ENCODE peak calls at places on chromosomes 11 and 22, in nine cellular contexts. J is tibial artery, N is AG10803, M is fibroblast of pulmonary artery, L is ovary, C is mesothelial cell of epicardium, K is gastrocnemius medialis, E is neural progenitor cell, F is prostate gland. P is an unnamed sample.

GRCh38 chr22:37248251-37248650 is 4.2 kb upstream of the RAC2 start:
- DNase-seq in N (no peak), E (no peak), J (no peak), F (no peak), M (no peak), L (no peak), K (no peak), C (no peak), P (no peak)

GRCh38 chr11:65391007-65391406 is 4.6 kb downstream of the FRMD8 start:
- DNase-seq in C (no peak), J (no peak), N (peak), F (no peak), E (peak), M (peak), K (no peak), L (no peak), P (no peak)

GRCh38 chr11:11072067-11072466 is 214.2 kb upstream of the ZBED5 start:
- DNase-seq in C (no peak), N (no peak), J (no peak), K (no peak), L (no peak), M (no peak), F (no peak), E (no peak), P (peak)

GRCh38 chr11:72607496-72607895 is 66.7 kb downstream of the PDE2A start:
- DNase-seq in N (no peak), C (no peak), K (no peak), L (no peak), E (no peak), M (no peak), J (no peak), F (no peak), P (no peak)

GRCh38 chr22:32075997-32076725 is 33.1 kb downstream of the SLC5A1 start:
- DNase-seq in K (no peak), C (no peak), J (no peak), E (no peak), M (no peak), N (no peak), L (no peak), F (no peak), P (no peak)

GRCh38 chr22:38413085-38414008 is 41.7 kb downstream of the KCNJ4 start:
- DNase-seq in M (no peak), F (no peak), L (no peak), K (no peak), J (no peak), C (no peak), N (no peak), E (no peak), P (no peak)

GRCh38 chr11:18347471-18348125 is 25.2 kb downstream of the GTF2H1 start:
- DNase-seq in L (no peak), F (no peak), C (no peak), K (no peak), M (peak), E (no peak), N (peak), J (no peak), P (no peak)

GRCh38 chr22:23408321-23408720 is 171.8 kb downstream of the IGLL1 start:
- DNase-seq in F (no peak), M (no peak), N (no peak), L (no peak), C (no peak), K (no peak), E (no peak), J (no peak), P (no peak)

GRCh38 chr22:40263191-40263590 is 83.1 kb upstream of the ADSL start:
- DNase-seq in N (no peak), L (no peak), M (peak), C (no peak), J (no peak), K (no peak), E (no peak), F (no peak), P (no peak)

GRCh38 chr11:13277719-13278619 is at the start of gene BMAL1:
- DNase-seq in E (peak), C (no peak), N (no peak), F (peak), J (peak), M (peak), K (peak), L (peak), P (peak)

GRCh38 chr22:45852826-45853225 is 124.1 kb downstream of the WNT7B start:
- DNase-seq in E (no peak), C (no peak), L (no peak), F (no peak), N (no peak), K (no peak), J (no peak), M (no peak), P (no peak)

GRCh38 chr11:121472310-121472709 is 19.5 kb upstream of the SORL1-AS1 start:
- DNase-seq in N (no peak), K (no peak), E (no peak), C (no peak), M (no peak), F (no peak), J (no peak), L (no peak), P (no peak)

GRCh38 chr11:78310500-78310909 is 107.1 kb downstream of the GAB2 start:
- DNase-seq in M (peak), E (no peak), N (peak), C (no peak), F (no peak), K (peak), J (peak), L (peak), P (no peak)

GRCh38 chr11:95898782-95899181 is 25.1 kb downstream of the MTMR2 start:
- DNase-seq in J (no peak), N (no peak), L (no peak), C (no peak), F (no peak), M (no peak), E (no peak), K (no peak), P (no peak)

GRCh38 chr11:124115782-124116616 is 749 bp downstream of the VWA5A start:
- DNase-seq in J (no peak), F (no peak), K (no peak), M (no peak), E (peak), N (no peak), C (no peak), L (no peak), P (no peak)

GRCh38 chr11:83649468-83649915 is 363.3 kb upstream of the CCDC90B start:
- DNase-seq in J (no peak), K (no peak), L (no peak), C (no peak), E (no peak), F (no peak), N (no peak), M (no peak), P (no peak)
- TF ChIP-seq CTCF in J (no peak), K (no peak), L (no peak), C (no peak), E (no peak), F (no peak), N (no peak), M (no peak), P (no peak)

GRCh38 chr11:68905421-68906360 is 2.0 kb downstream of the IGHMBP2 start:
- DNase-seq in L (no peak), M (no peak), F (peak), E (no peak), N (no peak), J (no peak), K (no peak), C (no peak), P (peak)

GRCh38 chr11:68900835-68901381 is 2.7 kb downstream of the MRPL21 start:
- DNase-seq in C (no peak), K (no peak), E (no peak), F (no peak), M (no peak), L (no peak), N (no peak), J (no peak), P (no peak)

GRCh38 chr11:68904458-68904847 is 762 bp downstream of the IGHMBP2 start:
- DNase-seq in L (no peak), J (peak), N (no peak), K (no peak), M (peak), F (no peak), C (no peak), E (no peak), P (no peak)

GRCh38 chr11:68903288-68903630 is 373 bp downstream of the MRPL21 start:
- DNase-seq in E (peak), C (no peak), L (no peak), K (no peak), N (no peak), F (no peak), J (no peak), M (no peak), P (no peak)

GRCh38 chr11:68903631-68904457 is at the start of the genes IGHMBP2 and MRPL21:
- DNase-seq in M (peak), L (peak), F (peak), N (peak), E (peak), C (peak), J (peak), K (peak), P (peak)
- TF ChIP-seq CTCF in M (no peak), L (no peak), F (no peak), N (no peak), E (no peak), C (no peak), J (no peak), K (no peak), P (no peak)

GRCh38 chr11:76443254-76443935 is 1.4 kb upstream of the EMSY start:
- DNase-seq in M (peak), N (no peak), J (no peak), K (no peak), F (no peak), C (no peak), L (no peak), E (no peak), P (peak)

GRCh38 chr11:76444384-76445121 is at the start of gene EMSY:
- DNase-seq in E (peak), F (peak), J (peak), K (peak), C (peak), L (peak), M (peak), N (peak), P (peak)

GRCh38 chr11:76448506-76448905 is 3.7 kb downstream of the EMSY start:
- DNase-seq in L (no peak), N (no peak), F (no peak), J (no peak), C (no peak), M (no peak), K (no peak), E (peak), P (no peak)

GRCh38 chr11:76444065-76444383 is 794 bp upstream of the EMSY start:
- DNase-seq in N (no peak), E (no peak), C (no peak), L (no peak), M (no peak), J (no peak), F (no peak), K (no peak), P (no peak)

GRCh38 chr11:76445122-76446084 is 585 bp downstream of the EMSY start:
- DNase-seq in M (peak), L (peak), E (peak), K (peak), J (peak), C (peak), F (peak), N (peak), P (peak)
- TF ChIP-seq CTCF in M (no peak), L (no peak), E (peak), K (no peak), J (no peak), C (no peak), F (no peak), N (no peak), P (no peak)

DNA sequence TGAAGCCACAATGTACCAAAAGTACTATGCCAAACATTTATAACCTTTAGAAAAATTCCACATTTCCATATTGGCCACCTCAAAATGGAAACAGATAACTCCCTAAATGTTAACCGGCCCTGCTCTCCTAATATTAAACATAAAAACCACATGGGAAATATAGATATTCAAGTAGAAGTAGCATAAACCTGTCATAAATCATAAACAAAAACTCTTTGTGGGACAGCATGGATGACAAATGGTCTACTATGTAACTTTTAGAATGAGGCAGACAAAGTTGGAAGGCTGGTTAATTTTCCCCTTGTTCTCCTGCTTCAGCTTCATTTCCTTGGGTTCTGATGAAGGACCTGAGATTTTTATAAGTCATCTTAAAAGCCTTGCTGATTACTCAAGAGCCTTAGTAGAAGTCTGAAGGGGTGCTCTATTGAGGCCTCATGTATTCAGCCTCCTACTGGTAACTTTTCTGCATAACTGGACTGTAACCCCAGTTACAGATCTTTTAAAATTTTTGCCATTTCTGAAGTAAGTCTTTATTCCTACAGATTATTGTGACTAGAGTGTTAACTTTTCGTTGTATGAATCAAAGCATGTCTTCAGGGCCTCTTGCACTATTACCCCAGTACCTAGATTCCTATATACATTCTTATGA is 116.4 kb downstream of the STIM1 start:
- DNase-seq in N (peak), M (no peak), J (no peak), K (no peak), C (no peak), E (no peak), L (no peak), F (no peak), P (no peak)
- TF ChIP-seq CTCF in N (peak), M (peak), J (no peak), K (no peak), C (no peak), E (no peak), L (no peak), F (no peak), P (no peak)

DNA sequence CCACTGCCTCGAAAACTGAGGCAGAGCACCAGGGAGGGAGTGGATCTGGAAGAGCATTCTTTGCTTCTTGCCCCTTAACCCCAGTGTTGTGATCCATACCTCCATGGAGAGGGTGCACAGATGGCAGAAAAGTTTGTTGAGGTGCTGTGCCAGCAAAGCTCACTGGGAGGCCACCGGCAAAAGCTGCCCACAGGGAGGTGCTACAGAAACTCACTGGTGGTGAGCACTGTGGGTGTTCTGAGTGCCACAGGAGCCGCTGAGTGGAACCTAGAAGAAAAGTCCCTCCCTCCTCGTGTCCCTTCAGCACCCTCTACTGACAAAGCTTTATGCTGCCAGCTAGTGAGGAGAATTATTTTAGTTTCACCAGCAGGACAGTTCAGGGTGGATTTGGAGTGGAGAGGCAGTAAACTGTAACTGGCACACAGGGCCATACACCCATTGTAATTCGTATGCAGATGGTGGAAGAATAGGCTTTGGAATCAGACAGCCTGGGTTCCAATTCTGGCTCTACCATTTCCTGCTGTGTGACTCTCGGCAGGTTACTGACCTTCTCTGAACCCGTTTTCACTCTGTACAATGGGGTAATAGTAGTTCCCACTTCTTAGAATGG is 84.6 kb downstream of the SWAP70 start:
- DNase-seq in C (no peak), E (peak), N (peak), F (peak), L (no peak), M (peak), J (peak), K (no peak), P (peak)
- TF ChIP-seq CTCF in C (peak), E (peak), N (peak), F (peak), L (peak), M (peak), J (peak), K (peak), P (peak)

GRCh38 chr11:134049303-134049702 is 19.6 kb upstream of the JAM3 start:
- DNase-seq in E (no peak), J (peak), N (no peak), F (no peak), C (no peak), M (no peak), L (no peak), K (no peak), P (no peak)
- TF ChIP-seq CTCF in E (no peak), J (no peak), N (no peak), F (no peak), C (no peak), M (no peak), L (no peak), K (no peak), P (no peak)

GRCh38 chr22:50456466-50457234 is 18.2 kb downstream of the SBF1 start:
- DNase-seq in K (no peak), F (no peak), J (no peak), L (no peak), M (no peak), C (no peak), E (peak), N (no peak), P (no peak)
- TF ChIP-seq CTCF in K (no peak), F (no peak), J (no peak), L (no peak), M (peak), C (no peak), E (peak), N (peak), P (peak)

GRCh38 chr22:17749605-17750395 is 24.5 kb downstream of the BID start:
- DNase-seq in C (no peak), N (no peak), K (no peak), F (no peak), M (no peak), E (peak), J (no peak), L (no peak), P (no peak)

GRCh38 chr22:17746916-17747315 is 27.4 kb downstream of the BID start:
- DNase-seq in L (no peak), M (no peak), K (no peak), J (no peak), F (no peak), E (no peak), N (no peak), C (no peak), P (no peak)

GRCh38 chr22:17751596-17751995 is 22.7 kb downstream of the BID start:
- DNase-seq in M (no peak), L (no peak), E (no peak), N (no peak), J (no peak), F (no peak), K (no peak), C (no peak), P (no peak)

GRCh38 chr22:17744430-17744829 is 29.8 kb downstream of the BID start:
- DNase-seq in M (no peak), L (no peak), F (no peak), E (no peak), C (no peak), J (no peak), K (no peak), N (no peak), P (no peak)

DNA sequence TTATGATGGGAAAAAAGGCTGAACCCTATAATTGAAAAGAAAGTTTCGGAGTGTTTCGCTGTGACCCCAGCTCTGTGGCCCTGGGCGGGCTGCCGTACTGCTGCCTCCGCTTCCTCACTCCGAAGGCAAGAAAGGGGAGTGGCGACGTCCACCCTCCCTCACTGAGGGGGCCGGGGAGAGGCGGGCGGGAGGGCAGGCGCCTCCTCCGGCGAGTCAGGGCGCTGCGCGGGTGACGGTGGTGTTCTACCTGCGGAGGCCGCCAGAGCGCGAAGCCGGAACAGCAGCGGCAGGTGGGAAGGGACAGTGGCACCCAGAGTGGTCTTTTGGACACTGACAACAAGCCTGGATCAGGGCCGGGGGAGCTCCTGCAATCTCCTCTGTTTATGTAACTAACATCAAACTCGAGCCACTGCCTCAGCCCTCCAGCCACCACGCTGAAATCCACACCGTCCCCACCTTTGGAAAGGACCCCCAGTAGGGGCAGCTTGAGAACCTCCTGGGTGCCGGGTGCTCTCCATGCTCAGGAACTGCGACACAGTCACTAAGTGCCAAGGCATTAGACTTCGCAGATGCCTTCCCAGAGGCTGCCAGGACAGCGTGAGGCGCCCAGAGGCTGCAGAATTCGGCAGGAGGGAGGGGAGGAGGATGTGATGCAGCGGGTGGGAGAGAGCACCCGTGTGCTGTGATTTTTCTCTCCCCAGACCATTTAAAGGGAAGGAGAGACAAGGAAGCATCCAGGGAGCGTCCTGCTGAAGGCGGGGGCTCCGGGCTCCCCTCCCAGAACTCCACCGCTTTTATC is 25.5 kb downstream of the BID start:
- DNase-seq in F (no peak), M (no peak), J (no peak), C (no peak), K (no peak), L (no peak), N (no peak), E (peak), P (no peak)
- TF ChIP-seq CTCF in F (no peak), M (no peak), J (no peak), C (no peak), K (no peak), L (no peak), N (no peak), E (peak), P (no peak)